ENCODE peak calls at places on chromosomes 5 and 9, in four cellular contexts. R, Y, X and M are unnamed samples.

GRCh38 chr9:103245369-103245768 is 250.2 kb downstream of the CYLC2 start:
- DNase-seq in Y (no peak), X (no peak), R (no peak), M (no peak)

GRCh38 chr5:54159837-54160215 is 150.5 kb downstream of the ARL15 start:
- DNase-seq in X (no peak), R (no peak), Y (no peak), M (no peak)

GRCh38 chr9:76419782-76420380 is 25.7 kb upstream of the RFK start:
- DNase-seq in X (peak; percentile 18), Y (no peak), R (peak; percentile 36), M (no peak)

GRCh38 chr5:173745123-173745522 is 128.7 kb upstream of the BOD1 start:
- DNase-seq in Y (peak; percentile 47), R (no peak), X (no peak), M (no peak)

GRCh38 chr5:103308774-103309173 is 50.2 kb downstream of the MACIR start:
- DNase-seq in R (peak; percentile 18), X (no peak), Y (no peak), M (no peak)

GRCh38 chr9:98860871-98861293 is 53.4 kb downstream of the GALNT12 start:
- DNase-seq in Y (no peak), R (no peak), X (no peak), M (no peak)

GRCh38 chr5:160959804-160960203 is 107.8 kb upstream of the ATP10B start:
- DNase-seq in X (no peak), R (no peak), Y (peak; percentile 62), M (no peak)

GRCh38 chr5:74594172-74595040 is 46.1 kb downstream of the ENC1 start:
- DNase-seq in Y (no peak), X (peak; percentile 21), R (no peak), M (no peak)

GRCh38 chr9:96344458-96345180 is 38.9 kb downstream of the SLC35D2 start:
- DNase-seq in R (peak; percentile 84), Y (no peak), X (peak; percentile 75), M (no peak)

GRCh38 chr9:33459115-33459514 is 11.7 kb upstream of the AQP3 start:
- DNase-seq in R (no peak), Y (no peak), X (no peak), M (no peak)

GRCh38 chr9:114278881-114279570 is 43.9 kb upstream of the ORM1 start:
- DNase-seq in R (no peak), X (no peak), Y (no peak), M (peak; percentile 4)

GRCh38 chr5:43231977-43232376 is 40.0 kb downstream of the NIM1K start:
- DNase-seq in X (no peak), Y (no peak), R (no peak), M (peak; percentile 29)

GRCh38 chr9:90964101-90965020 is 162.7 kb downstream of the SYK start:
- DNase-seq in X (no peak), Y (no peak), R (peak; percentile 3), M (peak; percentile 27)

GRCh38 chr5:142886211-142886610 is 116.0 kb downstream of the ARHGAP26 start:
- DNase-seq in Y (no peak), R (no peak), X (no peak), M (no peak)

GRCh38 chr9:107784235-107784958 is 294.8 kb upstream of the KLF4 start:
- DNase-seq in Y (no peak), X (peak; percentile 84), R (no peak), M (no peak)

GRCh38 chr9:34139477-34140146 is 13.1 kb upstream of the DCAF12 start:
- DNase-seq in R (peak; percentile 53), X (peak; percentile 54), Y (no peak), M (no peak)

GRCh38 chr9:134040176-134040565 is 14.9 kb downstream of the BRD3OS start:
- DNase-seq in X (no peak), Y (no peak), R (no peak), M (no peak)

GRCh38 chr5:59221769-59222168 is 638.9 kb downstream of the RAB3C start:
- DNase-seq in X (no peak), Y (no peak), R (no peak), M (no peak)

GRCh38 chr5:107021575-107021974 is 649.2 kb downstream of the EFNA5 start:
- DNase-seq in R (no peak), X (no peak), Y (no peak), M (no peak)

GRCh38 chr9:21883642-21884041 is 81.2 kb downstream of the MTAP start:
- DNase-seq in Y (no peak), R (no peak), X (no peak), M (no peak)

GRCh38 chr5:65157906-65158603 is 323.7 kb downstream of the ADAMTS6 start:
- DNase-seq in Y (no peak), R (peak; percentile 2), X (no peak), M (no peak)

GRCh38 chr9:86885232-86885631 is 62.1 kb downstream of the GAS1 start:
- DNase-seq in R (no peak), X (no peak), Y (no peak), M (peak; percentile 25)

GRCh38 chr5:81750308-81751008 is 439 bp downstream of the SSBP2 start:
- DNase-seq in R (no peak), X (no peak), Y (no peak), M (no peak)

GRCh38 chr9:89422151-89422918 is 75.6 kb downstream of the SEMA4D start:
- DNase-seq in R (no peak), Y (no peak), X (no peak), M (no peak)

GRCh38 chr5:2681476-2681875 is 70.0 kb downstream of the IRX2 start:
- DNase-seq in X (no peak), Y (no peak), R (no peak), M (no peak)

GRCh38 chr5:61966991-61967390 is 339.0 kb upstream of the KIF2A start:
- DNase-seq in Y (no peak), R (no peak), X (no peak), M (no peak)

GRCh38 chr5:31921852-31922305 is 252.2 kb downstream of the GOLPH3 start:
- DNase-seq in R (no peak), Y (no peak), X (no peak), M (no peak)

GRCh38 chr9:114424126-114424525 is 36.3 kb upstream of the AKNA start:
- DNase-seq in R (no peak), Y (no peak), X (no peak), M (no peak)

GRCh38 chr5:95717439-95717838 is 13.7 kb upstream of the RHOBTB3 start:
- DNase-seq in X (no peak), Y (no peak), R (no peak), M (no peak)

GRCh38 chr5:134904621-134905245 is at the start of gene PCBD2:
- DNase-seq in R (peak; percentile 80), Y (peak; percentile 73), X (peak; percentile 95), M (peak; percentile 96)

GRCh38 chr5:80216753-80217596 is 38.9 kb downstream of the SERINC5 start:
- DNase-seq in X (no peak), R (no peak), Y (no peak), M (no peak)

GRCh38 chr5:167296680-167297079 is 994.8 kb upstream of the WWC1 start:
- DNase-seq in X (no peak), Y (no peak), R (no peak), M (no peak)

GRCh38 chr5:24183941-24184340 is 460.8 kb downstream of the CDH10 start:
- DNase-seq in R (no peak), X (no peak), Y (no peak), M (no peak)

GRCh38 chr9:88052446-88052845 is 78.1 kb upstream of the CDK20 start:
- DNase-seq in Y (no peak), X (no peak), R (no peak), M (no peak)

GRCh38 chr5:179379321-179379890 is 34.1 kb upstream of the ADAMTS2 start:
- DNase-seq in X (no peak), R (no peak), Y (no peak), M (no peak)

GRCh38 chr5:163916376-163916775 is 411.0 kb downstream of the MAT2B start:
- DNase-seq in Y (peak; percentile 73), X (no peak), R (no peak), M (no peak)

GRCh38 chr9:70412678-70413426 is 1.6 kb downstream of the KLF9 start:
- DNase-seq in R (peak; percentile 37), Y (no peak), X (peak; percentile 44), M (peak; percentile 17)
- TF ChIP-seq CBFB in R (peak; percentile 17), Y (no peak), X (no peak), M (no peak)

GRCh38 chr5:124130807-124131206 is 615.6 kb downstream of the ZNF608 start:
- DNase-seq in X (no peak), Y (no peak), R (no peak), M (no peak)

GRCh38 chr5:124133406-124133805 is 613.0 kb downstream of the ZNF608 start:
- DNase-seq in R (no peak), X (no peak), Y (no peak), M (no peak)

GRCh38 chr5:124136609-124137008 is 609.8 kb downstream of the ZNF608 start:
- DNase-seq in X (no peak), R (no peak), Y (no peak), M (no peak)

GRCh38 chr5:124132843-124133242 is 613.6 kb downstream of the ZNF608 start:
- DNase-seq in Y (no peak), X (no peak), R (no peak), M (no peak)
- TF ChIP-seq USF2 in Y (no peak), X (no peak), R (no peak), M (no peak)

DNA sequence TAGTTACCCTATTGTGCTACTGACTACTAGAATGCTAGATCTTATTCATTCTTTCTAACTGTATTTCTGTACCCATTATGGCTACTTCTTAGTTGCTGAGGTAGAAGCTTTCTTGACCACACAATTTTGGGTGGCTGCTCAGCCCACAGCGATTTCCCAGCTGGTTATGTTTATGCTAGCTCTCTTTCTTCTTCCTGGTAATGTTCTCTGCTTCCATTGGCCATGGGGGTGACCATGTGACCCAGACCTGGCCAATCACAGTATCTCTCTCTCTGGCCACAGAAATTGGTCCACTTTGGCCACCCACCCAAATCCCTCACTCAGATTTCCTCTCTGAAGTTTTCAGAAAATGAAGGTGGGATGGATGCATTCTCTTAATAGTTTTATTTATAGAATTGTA is 427.9 kb upstream of the CLINT1 start:
- DNase-seq in Y (no peak), R (no peak), X (peak; percentile 52), M (no peak)
- TF ChIP-seq CBFB in Y (no peak), R (no peak), X (no peak), M (no peak)

GRCh38 chr9:130292104-130292503 is 26.5 kb downstream of the HMCN2 start:
- DNase-seq in Y (no peak), X (no peak), R (no peak), M (no peak)
- TF ChIP-seq USF2 in Y (no peak), X (no peak), R (no peak), M (no peak)

GRCh38 chr5:37190592-37190991 is 58.6 kb downstream of the CPLANE1 start:
- DNase-seq in Y (no peak), R (no peak), X (no peak), M (no peak)
- TF ChIP-seq CBFB in Y (no peak), R (no peak), X (no peak), M (no peak)